ENCODE peak calls at places on chromosomes 16 and 17, in nine cellular contexts. One of them, this sample, is unnamed. For H3K27me3, the result is how much of the 10 kb centered on the place peaks cover.

GRCh38 chr17:81917565-81918332 is at the start of gene SIRT7:
- DNase-seq in IMR-90: peak
- DNase-seq in SK-N-SH: peak
- DNase-seq in stomach: peak
- DNase-seq in left lung: peak
- DNase-seq in right lobe of liver: peak
- DNase-seq in dorsolateral prefrontal cortex: peak
- DNase-seq in tibial nerve: peak
- DNase-seq in endodermal cell: peak
- DNase-seq in this sample: no peak

GRCh38 chr16:8489580-8489979 is 100.7 kb downstream of the TMEM114 start:
- DNase-seq in left lung: no peak
- DNase-seq in endodermal cell: no peak
- DNase-seq in IMR-90: no peak
- DNase-seq in tibial nerve: no peak
- DNase-seq in right lobe of liver: no peak
- DNase-seq in stomach: no peak
- DNase-seq in SK-N-SH: no peak
- DNase-seq in dorsolateral prefrontal cortex: no peak
- DNase-seq in this sample: no peak

GRCh38 chr17:63775420-63775819 is 1.4 kb downstream of the DDX42 start:
- DNase-seq in dorsolateral prefrontal cortex: no peak
- DNase-seq in stomach: no peak
- DNase-seq in left lung: no peak
- DNase-seq in IMR-90: no peak
- DNase-seq in SK-N-SH: peak
- DNase-seq in endodermal cell: peak
- DNase-seq in tibial nerve: no peak
- DNase-seq in right lobe of liver: no peak
- DNase-seq in this sample: no peak

GRCh38 chr17:57866723-57867122 is 16.9 kb upstream of the MRPS23 start:
- DNase-seq in dorsolateral prefrontal cortex: no peak
- DNase-seq in endodermal cell: no peak
- DNase-seq in left lung: no peak
- DNase-seq in stomach: no peak
- DNase-seq in tibial nerve: no peak
- DNase-seq in IMR-90: no peak
- DNase-seq in SK-N-SH: no peak
- DNase-seq in right lobe of liver: no peak
- DNase-seq in this sample: no peak

GRCh38 chr17:58153046-58153445 is 4.9 kb downstream of the OR4D1 start:
- DNase-seq in left lung: no peak
- DNase-seq in dorsolateral prefrontal cortex: no peak
- DNase-seq in tibial nerve: no peak
- DNase-seq in right lobe of liver: no peak
- DNase-seq in SK-N-SH: no peak
- DNase-seq in stomach: no peak
- DNase-seq in IMR-90: no peak
- DNase-seq in endodermal cell: no peak
- DNase-seq in this sample: no peak

GRCh38 chr16:72203401-72203800 is 31.4 kb upstream of the PMFBP1 start:
- DNase-seq in dorsolateral prefrontal cortex: no peak
- DNase-seq in right lobe of liver: no peak
- DNase-seq in IMR-90: peak
- DNase-seq in tibial nerve: peak
- DNase-seq in stomach: no peak
- DNase-seq in endodermal cell: no peak
- DNase-seq in SK-N-SH: no peak
- DNase-seq in left lung: peak
- DNase-seq in this sample: no peak

GRCh38 chr17:34314279-34314678 is 5.0 kb upstream of the CCL8 start:
- DNase-seq in IMR-90: peak
- DNase-seq in endodermal cell: no peak
- DNase-seq in tibial nerve: peak
- DNase-seq in stomach: no peak
- DNase-seq in SK-N-SH: no peak
- DNase-seq in right lobe of liver: no peak
- DNase-seq in dorsolateral prefrontal cortex: no peak
- DNase-seq in left lung: no peak
- DNase-seq in this sample: peak

GRCh38 chr16:84532855-84533486 is 28.5 kb upstream of the MEAK7 start:
- DNase-seq in stomach: no peak
- DNase-seq in dorsolateral prefrontal cortex: no peak
- DNase-seq in endodermal cell: no peak
- DNase-seq in tibial nerve: no peak
- DNase-seq in right lobe of liver: no peak
- DNase-seq in left lung: no peak
- DNase-seq in SK-N-SH: no peak
- DNase-seq in IMR-90: no peak
- DNase-seq in this sample: no peak

GRCh38 chr16:3304370-3304769 is 860 bp downstream of the TIGD7 start:
- DNase-seq in left lung: no peak
- DNase-seq in right lobe of liver: no peak
- DNase-seq in endodermal cell: no peak
- DNase-seq in stomach: no peak
- DNase-seq in SK-N-SH: no peak
- DNase-seq in dorsolateral prefrontal cortex: no peak
- DNase-seq in tibial nerve: no peak
- DNase-seq in IMR-90: peak
- DNase-seq in this sample: no peak

DNA sequence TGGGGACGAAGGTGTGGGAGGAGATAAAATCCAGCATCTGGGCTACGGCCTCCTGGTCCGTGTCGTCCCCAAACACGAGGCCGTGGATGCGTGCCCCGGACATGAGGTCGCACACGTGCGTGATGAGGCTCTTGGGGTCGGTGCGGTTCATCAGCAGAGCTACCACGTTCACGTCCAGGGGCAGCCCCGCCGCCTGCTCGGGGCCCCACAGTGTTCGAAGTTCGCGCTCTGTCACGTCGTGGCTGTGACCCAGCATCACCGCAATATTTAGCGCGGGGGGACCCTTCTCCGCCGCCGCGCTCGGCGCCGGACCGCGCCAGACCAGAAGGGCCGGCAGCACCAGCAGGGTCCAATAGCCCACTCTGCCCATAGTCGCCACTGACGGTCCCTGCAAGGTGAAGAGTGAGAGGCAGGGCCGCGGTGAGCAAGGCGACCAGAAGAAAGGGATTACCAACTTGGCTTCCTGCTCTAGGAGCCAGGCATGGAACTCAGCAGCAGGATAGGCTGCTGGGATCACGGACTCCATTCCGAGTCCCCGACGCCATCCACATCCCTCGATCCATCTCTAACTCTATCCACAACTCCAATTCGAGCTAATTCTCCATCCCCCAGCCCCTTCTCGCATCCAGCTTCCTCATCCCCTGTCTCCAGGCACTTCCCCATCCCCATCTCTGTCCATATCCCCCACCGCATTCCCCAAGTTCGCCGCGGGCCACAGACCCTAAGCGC is 2.0 kb downstream of the GRIN2A start:
- DNase-seq in endodermal cell: no peak
- DNase-seq in SK-N-SH: no peak
- DNase-seq in IMR-90: no peak
- DNase-seq in stomach: no peak
- DNase-seq in right lobe of liver: no peak
- DNase-seq in dorsolateral prefrontal cortex: no peak
- DNase-seq in tibial nerve: no peak
- DNase-seq in left lung: no peak
- DNase-seq in this sample: no peak
- TF ChIP-seq CTCF in endodermal cell: no peak
- TF ChIP-seq CTCF in SK-N-SH: no peak
- TF ChIP-seq CTCF in IMR-90: no peak
- TF ChIP-seq CTCF in stomach: no peak
- TF ChIP-seq CTCF in right lobe of liver: no peak
- TF ChIP-seq CTCF in dorsolateral prefrontal cortex: no peak
- TF ChIP-seq CTCF in tibial nerve: no peak
- TF ChIP-seq CTCF in left lung: no peak
- TF ChIP-seq CTCF in this sample: no peak

DNA sequence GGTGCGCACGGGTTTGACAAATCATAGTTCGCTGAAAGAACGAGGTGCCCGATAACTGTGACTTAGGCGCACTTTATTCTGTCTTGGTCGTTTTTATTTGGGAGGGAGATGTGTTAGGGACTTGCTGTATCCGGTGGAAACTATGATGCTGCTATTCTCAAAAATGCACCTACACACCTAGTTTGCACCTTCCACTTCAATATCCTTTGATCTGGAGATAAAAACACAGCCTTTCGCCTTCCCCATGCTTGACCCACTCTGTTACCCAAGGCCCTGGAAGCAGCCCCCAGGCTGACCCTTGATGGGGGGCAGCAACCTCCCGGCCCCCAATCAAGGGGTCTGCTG is 15.0 kb upstream of the FOXF1 start:
- DNase-seq in endodermal cell: no peak
- DNase-seq in left lung: no peak
- DNase-seq in dorsolateral prefrontal cortex: no peak
- DNase-seq in tibial nerve: no peak
- DNase-seq in IMR-90: no peak
- DNase-seq in stomach: no peak
- DNase-seq in right lobe of liver: no peak
- DNase-seq in SK-N-SH: no peak
- DNase-seq in this sample: no peak
- H3K27me3 ChIP-seq in endodermal cell: half or more
- H3K27me3 ChIP-seq in left lung: half or more
- H3K27me3 ChIP-seq in dorsolateral prefrontal cortex: half or more
- H3K27me3 ChIP-seq in tibial nerve: half or more
- H3K27me3 ChIP-seq in IMR-90: under half
- H3K27me3 ChIP-seq in stomach: half or more
- H3K27me3 ChIP-seq in right lobe of liver: under half
- H3K27me3 ChIP-seq in SK-N-SH: half or more
- H3K27me3 ChIP-seq in this sample: under half

GRCh38 chr17:9499041-9499440 is 76.6 kb downstream of the STX8 start:
- DNase-seq in stomach: no peak
- DNase-seq in endodermal cell: no peak
- DNase-seq in left lung: no peak
- DNase-seq in dorsolateral prefrontal cortex: no peak
- DNase-seq in right lobe of liver: no peak
- DNase-seq in SK-N-SH: no peak
- DNase-seq in IMR-90: no peak
- DNase-seq in tibial nerve: no peak
- DNase-seq in this sample: no peak

GRCh38 chr17:9498490-9498889 is 77.1 kb downstream of the STX8 start:
- DNase-seq in SK-N-SH: no peak
- DNase-seq in endodermal cell: no peak
- DNase-seq in tibial nerve: no peak
- DNase-seq in right lobe of liver: no peak
- DNase-seq in stomach: no peak
- DNase-seq in left lung: no peak
- DNase-seq in IMR-90: no peak
- DNase-seq in dorsolateral prefrontal cortex: no peak
- DNase-seq in this sample: no peak
- H3K4me3 ChIP-seq in SK-N-SH: no peak
- H3K4me3 ChIP-seq in endodermal cell: no peak
- H3K4me3 ChIP-seq in tibial nerve: no peak
- H3K4me3 ChIP-seq in right lobe of liver: no peak
- H3K4me3 ChIP-seq in stomach: no peak
- H3K4me3 ChIP-seq in left lung: no peak
- H3K4me3 ChIP-seq in IMR-90: no peak
- H3K4me3 ChIP-seq in dorsolateral prefrontal cortex: no peak
- H3K4me3 ChIP-seq in this sample: no peak

GRCh38 chr16:17206712-17207111 is 264.0 kb downstream of the XYLT1 start:
- DNase-seq in endodermal cell: no peak
- DNase-seq in IMR-90: no peak
- DNase-seq in stomach: no peak
- DNase-seq in left lung: no peak
- DNase-seq in dorsolateral prefrontal cortex: no peak
- DNase-seq in SK-N-SH: no peak
- DNase-seq in right lobe of liver: no peak
- DNase-seq in tibial nerve: no peak
- DNase-seq in this sample: no peak

GRCh38 chr16:17213974-17214373 is 256.8 kb downstream of the XYLT1 start:
- DNase-seq in SK-N-SH: no peak
- DNase-seq in stomach: no peak
- DNase-seq in right lobe of liver: no peak
- DNase-seq in tibial nerve: no peak
- DNase-seq in endodermal cell: no peak
- DNase-seq in dorsolateral prefrontal cortex: no peak
- DNase-seq in left lung: no peak
- DNase-seq in IMR-90: no peak
- DNase-seq in this sample: no peak

GRCh38 chr16:17215306-17215705 is 255.5 kb downstream of the XYLT1 start:
- DNase-seq in right lobe of liver: no peak
- DNase-seq in endodermal cell: no peak
- DNase-seq in IMR-90: no peak
- DNase-seq in SK-N-SH: no peak
- DNase-seq in left lung: no peak
- DNase-seq in tibial nerve: no peak
- DNase-seq in stomach: no peak
- DNase-seq in dorsolateral prefrontal cortex: no peak
- DNase-seq in this sample: no peak

GRCh38 chr16:17213025-17213424 is 257.7 kb downstream of the XYLT1 start:
- DNase-seq in SK-N-SH: no peak
- DNase-seq in left lung: no peak
- DNase-seq in endodermal cell: no peak
- DNase-seq in stomach: no peak
- DNase-seq in right lobe of liver: no peak
- DNase-seq in dorsolateral prefrontal cortex: no peak
- DNase-seq in tibial nerve: no peak
- DNase-seq in IMR-90: no peak
- DNase-seq in this sample: no peak

DNA sequence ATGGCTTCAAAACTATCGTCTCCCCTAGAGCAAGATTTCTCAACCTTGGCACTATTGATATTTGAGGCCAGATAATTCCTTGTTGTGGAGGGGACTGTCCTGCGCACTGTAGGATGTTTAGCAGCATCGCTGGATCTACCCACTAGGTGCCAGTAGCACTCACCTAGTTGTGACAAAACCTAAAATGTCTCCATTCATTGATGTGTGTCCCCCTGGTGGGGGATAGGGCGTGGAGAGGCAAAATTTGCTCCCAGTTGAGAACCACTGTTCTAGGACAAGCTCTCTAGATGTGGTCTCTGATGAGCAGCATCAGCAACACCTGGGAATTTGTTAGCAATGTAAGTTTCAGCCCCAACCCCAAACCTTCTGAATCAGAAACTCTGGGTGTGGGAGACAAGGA is 259.0 kb downstream of the XYLT1 start:
- DNase-seq in endodermal cell: peak
- DNase-seq in left lung: no peak
- DNase-seq in SK-N-SH: peak
- DNase-seq in stomach: no peak
- DNase-seq in IMR-90: no peak
- DNase-seq in dorsolateral prefrontal cortex: no peak
- DNase-seq in right lobe of liver: no peak
- DNase-seq in tibial nerve: no peak
- DNase-seq in this sample: no peak
- TF ChIP-seq CTCF in endodermal cell: peak
- TF ChIP-seq CTCF in left lung: no peak
- TF ChIP-seq CTCF in SK-N-SH: peak
- TF ChIP-seq CTCF in stomach: no peak
- TF ChIP-seq CTCF in IMR-90: peak
- TF ChIP-seq CTCF in dorsolateral prefrontal cortex: peak
- TF ChIP-seq CTCF in right lobe of liver: no peak
- TF ChIP-seq CTCF in tibial nerve: no peak
- TF ChIP-seq CTCF in this sample: peak

GRCh38 chr17:14619821-14620220 is 318.9 kb downstream of the HS3ST3B1 start:
- DNase-seq in SK-N-SH: no peak
- DNase-seq in left lung: no peak
- DNase-seq in stomach: no peak
- DNase-seq in tibial nerve: no peak
- DNase-seq in right lobe of liver: no peak
- DNase-seq in dorsolateral prefrontal cortex: no peak
- DNase-seq in endodermal cell: no peak
- DNase-seq in IMR-90: no peak
- DNase-seq in this sample: no peak
- H3K27me3 ChIP-seq in SK-N-SH: under half
- H3K27me3 ChIP-seq in left lung: under half
- H3K27me3 ChIP-seq in stomach: under half
- H3K27me3 ChIP-seq in tibial nerve: under half
- H3K27me3 ChIP-seq in right lobe of liver: under half
- H3K27me3 ChIP-seq in dorsolateral prefrontal cortex: under half
- H3K27me3 ChIP-seq in endodermal cell: under half
- H3K27me3 ChIP-seq in IMR-90: under half
- H3K27me3 ChIP-seq in this sample: under half